ENCODE peak calls at places on chromosomes 2 and 18, in seven cellular contexts. F, X, N, D, P, B and Z are unnamed samples.

GRCh38 chr18:78816114-78816513 is 163.5 kb upstream of the SALL3 start:
- DNase-seq in B (no peak), P (no peak), D (no peak), X (no peak), F (no peak), N (no peak), Z (no peak)

GRCh38 chr2:74425523-74425922 is 4.0 kb downstream of the WDR54 start:
- DNase-seq in X (no peak), F (no peak), N (no peak), P (no peak), B (no peak), D (no peak), Z (no peak)

GRCh38 chr2:230895536-230896345 is 29.3 kb downstream of the GPR55 start:
- DNase-seq in X (peak), N (no peak), F (no peak), B (no peak), D (no peak), P (no peak), Z (no peak)

GRCh38 chr2:172172513-172173217 is 70.0 kb upstream of the DLX2 start:
- DNase-seq in X (peak), F (peak), D (peak), P (peak), N (peak), B (peak), Z (peak)

GRCh38 chr2:71101656-71102055 is 28.4 kb downstream of the MCEE start:
- DNase-seq in D (no peak), P (no peak), X (no peak), B (no peak), N (no peak), F (no peak), Z (no peak)

GRCh38 chr2:237935740-237936452 is 30.9 kb upstream of the UBE2F start:
- DNase-seq in D (no peak), X (no peak), P (no peak), B (no peak), N (no peak), F (no peak), Z (peak)

GRCh38 chr18:48022531-48023330 is 92.3 kb upstream of the SMAD2 start:
- DNase-seq in D (peak), P (no peak), X (no peak), B (peak), F (no peak), N (no peak), Z (no peak)

GRCh38 chr18:34867520-34867919 is 157.4 kb downstream of the DTNA start:
- DNase-seq in D (no peak), N (no peak), B (peak), F (no peak), X (peak), P (no peak), Z (peak)

GRCh38 chr2:60819155-60819862 is 62.1 kb upstream of the REL start:
- DNase-seq in P (no peak), D (no peak), X (no peak), N (no peak), B (no peak), F (peak), Z (no peak)

DNA sequence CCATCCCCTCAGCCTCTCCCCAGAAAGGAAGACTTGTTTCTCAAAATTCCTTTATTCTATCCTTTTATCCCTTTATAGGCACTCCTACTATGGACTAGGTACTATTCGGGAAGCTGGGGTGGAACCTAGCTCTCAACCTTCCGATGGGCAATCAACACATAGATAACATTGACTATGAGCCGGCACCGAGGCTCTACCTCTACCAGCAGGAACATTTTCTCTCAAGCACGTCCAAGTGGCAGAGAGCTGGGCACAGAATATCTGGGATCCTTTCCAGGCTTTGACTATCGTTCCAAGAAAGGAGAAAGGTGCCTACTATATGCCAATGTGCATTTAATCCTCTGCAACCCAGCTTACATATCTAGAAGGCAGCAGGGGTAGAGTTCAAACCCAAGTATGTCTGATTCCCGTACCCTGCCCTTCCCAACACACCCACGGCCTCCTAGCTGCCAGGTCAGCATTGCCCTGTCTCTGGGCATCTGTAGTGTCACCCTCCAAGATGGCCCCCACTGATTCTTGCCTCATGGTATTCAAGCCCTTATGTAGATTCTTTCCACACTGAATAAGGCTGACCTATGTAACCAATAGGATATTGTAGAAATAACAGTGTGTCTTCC is 28.3 kb downstream of the TNS1 start:
- DNase-seq in B (no peak), D (no peak), X (no peak), N (no peak), F (no peak), P (no peak), Z (peak)
- TF ChIP-seq CTCF in B (no peak), D (no peak), X (no peak), N (no peak), F (no peak), P (no peak), Z (no peak)

DNA sequence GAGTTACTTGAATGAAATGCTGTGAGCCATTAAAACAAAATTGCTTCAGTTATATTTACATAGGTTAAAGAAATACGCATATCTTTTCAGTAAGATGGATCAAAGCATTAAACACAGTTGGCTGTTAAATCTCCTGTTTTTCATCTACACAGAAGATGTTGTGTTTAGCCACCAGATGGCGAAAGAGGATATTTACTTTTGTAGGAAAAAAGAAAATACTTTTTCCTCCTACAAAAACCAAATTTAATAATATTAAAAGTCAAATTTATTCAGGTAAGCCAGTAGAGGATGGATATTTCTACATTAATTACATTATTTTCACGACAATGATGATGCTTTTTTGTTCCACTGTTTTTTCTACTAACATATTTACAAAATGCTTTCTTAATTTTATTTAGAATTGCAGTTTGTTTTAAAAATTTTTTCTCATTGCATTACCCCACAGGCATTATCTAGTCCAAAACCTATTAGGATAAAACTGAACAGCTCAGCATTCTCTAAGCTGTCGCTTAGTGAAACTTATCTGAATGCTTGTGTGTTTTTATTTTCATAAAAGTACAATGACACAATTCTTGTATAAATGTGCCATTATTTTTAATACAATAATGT is 173.7 kb downstream of the ASXL3 start:
- DNase-seq in B (peak), X (no peak), P (no peak), D (no peak), N (no peak), F (no peak), Z (no peak)
- TF ChIP-seq CTCF in B (peak), X (peak), P (peak), D (peak), N (peak), F (no peak), Z (peak)

GRCh38 chr2:222693837-222694236 is 22.4 kb downstream of the MOGAT1 start:
- DNase-seq in N (no peak), B (no peak), P (no peak), F (no peak), D (no peak), X (no peak), Z (no peak)
- TF ChIP-seq CTCF in N (no peak), B (peak), P (peak), F (no peak), D (peak), X (peak), Z (no peak)

DNA sequence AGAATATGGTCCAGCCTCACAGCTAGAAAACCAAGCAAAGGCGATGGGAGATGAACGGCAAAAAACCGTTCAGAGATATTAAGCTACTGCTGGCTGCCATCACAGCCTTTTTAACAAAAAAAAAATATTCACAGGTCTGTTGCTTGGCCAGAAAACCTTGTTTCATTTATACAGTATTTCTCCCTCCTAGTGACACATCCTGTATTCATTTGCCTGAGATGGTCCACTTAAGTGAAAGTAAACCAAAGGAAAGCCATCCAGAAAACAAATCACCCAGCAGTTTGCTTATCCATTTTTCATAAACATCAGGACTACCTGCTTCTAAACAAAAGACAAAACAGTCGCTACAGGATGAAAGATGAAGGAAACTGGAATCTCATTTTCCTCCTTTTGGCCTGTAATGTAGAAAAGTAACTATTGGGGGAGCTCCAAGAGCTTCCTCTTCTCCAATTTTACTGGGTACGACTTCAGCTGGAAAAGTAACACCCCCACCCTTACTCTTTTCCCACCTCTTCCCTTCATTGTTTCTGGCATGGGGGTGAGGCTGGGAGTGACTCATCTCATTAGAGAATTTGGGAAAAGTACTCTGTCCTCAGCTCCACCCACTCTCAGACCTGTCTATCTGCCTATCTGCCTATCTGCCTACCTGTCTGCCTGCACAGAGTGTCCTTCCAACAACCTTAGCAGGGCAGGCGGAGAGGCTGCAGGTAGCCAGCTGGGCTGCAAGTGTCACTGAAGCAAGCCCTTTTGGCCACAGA is 93.8 kb downstream of the EPHA4 start:
- DNase-seq in X (peak), D (no peak), F (no peak), N (no peak), P (no peak), B (no peak), Z (no peak)
- TF ChIP-seq CTCF in X (peak), D (no peak), F (no peak), N (no peak), P (no peak), B (peak), Z (no peak)

GRCh38 chr2:20092901-20093235 is 41.4 kb upstream of the LAPTM4A start:
- DNase-seq in D (no peak), F (no peak), P (no peak), N (no peak), B (no peak), X (no peak), Z (no peak)

GRCh38 chr2:20095469-20095868 is 44.0 kb upstream of the LAPTM4A start:
- DNase-seq in N (no peak), D (no peak), F (no peak), B (no peak), X (no peak), P (no peak), Z (no peak)

GRCh38 chr2:20093263-20094141 is 42.1 kb upstream of the LAPTM4A start:
- DNase-seq in X (peak), F (no peak), B (peak), P (peak), D (no peak), N (peak), Z (peak)

GRCh38 chr2:20094142-20094792 is 42.8 kb upstream of the LAPTM4A start:
- DNase-seq in F (no peak), N (no peak), B (no peak), P (no peak), X (no peak), D (no peak), Z (no peak)

DNA sequence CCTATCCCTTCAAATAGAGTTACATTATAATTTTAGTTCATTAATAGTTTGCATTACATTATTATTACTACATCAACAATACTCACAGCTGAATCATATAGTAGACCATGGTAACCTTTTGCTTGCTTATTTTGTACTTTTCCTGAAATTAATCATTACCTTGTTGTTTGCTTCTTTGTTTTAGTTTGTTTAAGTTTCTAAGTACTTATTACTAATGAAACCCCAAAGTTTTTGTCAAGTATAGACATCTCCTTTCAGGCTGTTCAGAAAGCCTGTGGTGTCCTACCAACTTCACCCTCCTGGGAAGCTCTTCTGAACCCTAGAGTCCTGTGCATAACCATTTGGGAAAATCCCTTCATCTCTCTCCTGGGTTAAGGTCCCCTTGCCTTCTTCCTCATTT is 43.5 kb upstream of the LAPTM4A start:
- DNase-seq in B (no peak), N (no peak), D (no peak), F (no peak), X (no peak), P (no peak), Z (no peak)
- TF ChIP-seq CTCF in B (no peak), N (no peak), D (no peak), F (no peak), X (no peak), P (no peak), Z (no peak)